ENCODE peak calls at places on chromosome 22, in six cellular contexts. One of them, this sample, is unnamed.

GRCh38 chr22:20937031-20937793 is 20.0 kb downstream of the CRKL start:
- ATAC-seq in HepG2: peak; percentile 70
- ATAC-seq in GM12878: peak; percentile 52
- ATAC-seq in A549: no peak
- ATAC-seq in K562: peak; percentile 52
- ATAC-seq in upper lobe of left lung: peak; percentile 71
- ATAC-seq in this sample: no peak

GRCh38 chr22:24976442-24977218 is 24.1 kb downstream of the KIAA1671 start:
- ATAC-seq in GM12878: no peak
- ATAC-seq in K562: no peak
- ATAC-seq in A549: no peak
- ATAC-seq in upper lobe of left lung: peak; percentile 7
- ATAC-seq in HepG2: no peak
- ATAC-seq in this sample: no peak

GRCh38 chr22:37419370-37419915 is 7.8 kb downstream of the ELFN2 start:
- ATAC-seq in HepG2: no peak
- ATAC-seq in GM12878: no peak
- ATAC-seq in upper lobe of left lung: no peak
- ATAC-seq in K562: no peak
- ATAC-seq in A549: no peak
- ATAC-seq in this sample: no peak

GRCh38 chr22:29336751-29337490 is 21.4 kb upstream of the RASL10A start:
- ATAC-seq in GM12878: no peak
- ATAC-seq in A549: no peak
- ATAC-seq in upper lobe of left lung: peak; percentile 9
- ATAC-seq in K562: no peak
- ATAC-seq in HepG2: no peak
- ATAC-seq in this sample: no peak

GRCh38 chr22:17727244-17727892 is 46.9 kb downstream of the BID start:
- ATAC-seq in A549: no peak
- ATAC-seq in upper lobe of left lung: no peak
- ATAC-seq in GM12878: no peak
- ATAC-seq in K562: no peak
- ATAC-seq in HepG2: no peak
- ATAC-seq in this sample: no peak

GRCh38 chr22:35894937-35895708 is 133.5 kb downstream of the RBFOX2 start:
- ATAC-seq in GM12878: no peak
- ATAC-seq in upper lobe of left lung: peak; percentile 91
- ATAC-seq in HepG2: no peak
- ATAC-seq in A549: peak; percentile 83
- ATAC-seq in K562: no peak
- ATAC-seq in this sample: peak; percentile 91

GRCh38 chr22:21457023-21457787 is 10.0 kb upstream of the TMEM191C start:
- ATAC-seq in A549: peak; percentile 96
- ATAC-seq in GM12878: no peak
- ATAC-seq in K562: peak; percentile 59
- ATAC-seq in upper lobe of left lung: peak; percentile 17
- ATAC-seq in HepG2: peak; percentile 83
- ATAC-seq in this sample: no peak

GRCh38 chr22:45919504-45920286 is 57.3 kb downstream of the WNT7B start:
- ATAC-seq in A549: peak; percentile 45
- ATAC-seq in HepG2: no peak
- ATAC-seq in GM12878: no peak
- ATAC-seq in K562: no peak
- ATAC-seq in upper lobe of left lung: peak; percentile 38
- ATAC-seq in this sample: no peak

GRCh38 chr22:45565973-45566372 is 63.3 kb downstream of the FBLN1 start:
- ATAC-seq in HepG2: no peak
- ATAC-seq in K562: no peak
- ATAC-seq in GM12878: no peak
- ATAC-seq in upper lobe of left lung: no peak
- ATAC-seq in A549: no peak
- ATAC-seq in this sample: no peak

GRCh38 chr22:30178180-30179126 is 68.1 kb downstream of the LIF start:
- ATAC-seq in K562: no peak
- ATAC-seq in A549: no peak
- ATAC-seq in GM12878: no peak
- ATAC-seq in upper lobe of left lung: no peak
- ATAC-seq in HepG2: no peak
- ATAC-seq in this sample: no peak

GRCh38 chr22:47014946-47015345 is 252.5 kb downstream of the TBC1D22A start:
- ATAC-seq in HepG2: no peak
- ATAC-seq in GM12878: no peak
- ATAC-seq in A549: no peak
- ATAC-seq in K562: no peak
- ATAC-seq in upper lobe of left lung: no peak
- ATAC-seq in this sample: no peak

GRCh38 chr22:40202225-40202944 is 24.7 kb downstream of the TNRC6B start:
- ATAC-seq in upper lobe of left lung: no peak
- ATAC-seq in GM12878: peak; percentile 22
- ATAC-seq in HepG2: no peak
- ATAC-seq in K562: peak; percentile 88
- ATAC-seq in A549: no peak
- ATAC-seq in this sample: no peak

GRCh38 chr22:50171319-50171964 is 911 bp downstream of the PANX2 start:
- ATAC-seq in A549: no peak
- ATAC-seq in HepG2: peak; percentile 37
- ATAC-seq in upper lobe of left lung: no peak
- ATAC-seq in GM12878: no peak
- ATAC-seq in K562: no peak
- ATAC-seq in this sample: no peak

GRCh38 chr22:45554040-45554406 is 51.3 kb downstream of the FBLN1 start:
- ATAC-seq in GM12878: no peak
- ATAC-seq in K562: peak; percentile 64
- ATAC-seq in upper lobe of left lung: no peak
- ATAC-seq in A549: peak; percentile 8
- ATAC-seq in HepG2: no peak
- ATAC-seq in this sample: no peak

GRCh38 chr22:49847751-49848689 is 5.6 kb upstream of the ZBED4 start:
- ATAC-seq in HepG2: peak; percentile 35
- ATAC-seq in GM12878: no peak
- ATAC-seq in A549: no peak
- ATAC-seq in upper lobe of left lung: peak; percentile 51
- ATAC-seq in K562: no peak
- ATAC-seq in this sample: no peak

GRCh38 chr22:39091136-39092081 is 5.6 kb upstream of the APOBEC3H start:
- ATAC-seq in A549: no peak
- ATAC-seq in HepG2: no peak
- ATAC-seq in GM12878: peak; percentile 5
- ATAC-seq in K562: no peak
- ATAC-seq in upper lobe of left lung: no peak
- ATAC-seq in this sample: no peak

GRCh38 chr22:41332217-41332616 is 30.9 kb downstream of the ZC3H7B start:
- ATAC-seq in A549: no peak
- ATAC-seq in K562: no peak
- ATAC-seq in GM12878: no peak
- ATAC-seq in upper lobe of left lung: no peak
- ATAC-seq in HepG2: no peak
- ATAC-seq in this sample: no peak

GRCh38 chr22:30601464-30601863 is 5.5 kb upstream of the TCN2 start:
- ATAC-seq in K562: no peak
- ATAC-seq in GM12878: no peak
- ATAC-seq in HepG2: no peak
- ATAC-seq in upper lobe of left lung: no peak
- ATAC-seq in A549: no peak
- ATAC-seq in this sample: no peak

GRCh38 chr22:46984751-46985506 is 222.5 kb downstream of the TBC1D22A start:
- ATAC-seq in upper lobe of left lung: peak; percentile 35
- ATAC-seq in HepG2: no peak
- ATAC-seq in A549: no peak
- ATAC-seq in K562: no peak
- ATAC-seq in GM12878: no peak
- ATAC-seq in this sample: no peak

GRCh38 chr22:19758896-19759458 is 1.6 kb upstream of the TBX1 start:
- ATAC-seq in GM12878: no peak
- ATAC-seq in HepG2: no peak
- ATAC-seq in A549: no peak
- ATAC-seq in upper lobe of left lung: no peak
- ATAC-seq in K562: no peak
- ATAC-seq in this sample: no peak

GRCh38 chr22:19761022-19761499 is 483 bp downstream of the TBX1 start:
- ATAC-seq in HepG2: no peak
- ATAC-seq in upper lobe of left lung: no peak
- ATAC-seq in K562: no peak
- ATAC-seq in A549: no peak
- ATAC-seq in GM12878: no peak
- ATAC-seq in this sample: no peak

GRCh38 chr22:19759459-19759993 is 1.1 kb upstream of the TBX1 start:
- ATAC-seq in upper lobe of left lung: no peak
- ATAC-seq in GM12878: no peak
- ATAC-seq in HepG2: no peak
- ATAC-seq in A549: no peak
- ATAC-seq in K562: no peak
- ATAC-seq in this sample: no peak

GRCh38 chr22:19760652-19761002 is at the start of gene TBX1:
- ATAC-seq in HepG2: no peak
- ATAC-seq in upper lobe of left lung: no peak
- ATAC-seq in A549: no peak
- ATAC-seq in K562: no peak
- ATAC-seq in GM12878: no peak
- ATAC-seq in this sample: no peak

DNA sequence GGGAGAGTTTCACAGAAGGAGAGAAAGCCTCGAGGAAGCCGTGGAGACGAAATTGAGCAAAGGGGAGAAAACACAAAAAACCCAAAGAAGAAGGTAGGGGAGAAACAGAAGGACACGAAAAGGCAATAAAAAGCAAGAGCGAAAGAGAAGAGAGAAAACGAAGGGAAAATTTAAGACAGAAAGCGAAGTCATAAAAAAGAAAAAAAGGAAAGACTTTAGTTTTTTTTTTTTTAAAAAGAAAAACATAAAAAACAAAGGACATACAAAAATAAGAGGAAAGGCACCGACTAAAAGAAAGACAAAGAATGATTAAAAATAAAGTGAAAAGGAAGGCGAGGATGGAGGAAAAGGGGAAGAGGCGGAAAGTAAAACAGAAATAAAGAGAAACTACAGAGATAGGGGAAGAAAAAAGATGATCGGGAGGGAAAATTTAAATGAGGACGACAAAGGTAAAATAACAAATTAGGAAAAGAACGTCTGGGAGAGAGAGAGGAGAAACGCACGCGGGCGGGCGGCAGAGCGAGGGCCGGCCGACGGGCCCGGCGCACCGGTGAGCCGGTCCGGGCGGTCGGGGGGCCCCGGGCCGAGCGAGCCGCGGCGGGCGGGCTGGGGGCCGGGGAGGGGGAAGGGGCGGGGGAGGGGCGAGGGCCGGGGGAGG is 455 bp upstream of the TBX1 start:
- ATAC-seq in K562: no peak
- ATAC-seq in HepG2: no peak
- ATAC-seq in upper lobe of left lung: no peak
- ATAC-seq in GM12878: no peak
- ATAC-seq in A549: no peak
- ATAC-seq in this sample: no peak
- H3K4me3 ChIP-seq in K562: peak overlapping the region; percentile 5
- H3K4me3 ChIP-seq in HepG2: no peak overlapping the region
- H3K4me3 ChIP-seq in upper lobe of left lung: peak overlapping the region; percentile 15
- H3K4me3 ChIP-seq in GM12878: no peak overlapping the region
- H3K4me3 ChIP-seq in A549: peak overlapping the region; percentile 36
- H3K4me3 ChIP-seq in this sample: peak overlapping the region; percentile 37

GRCh38 chr22:44191036-44191454 is 10.3 kb downstream of the PARVG start:
- ATAC-seq in K562: no peak
- ATAC-seq in A549: no peak
- ATAC-seq in upper lobe of left lung: no peak
- ATAC-seq in GM12878: peak; percentile 81
- ATAC-seq in HepG2: no peak
- ATAC-seq in this sample: no peak
- TF ChIP-seq EP300 in K562: no peak
- TF ChIP-seq EP300 in A549: no peak
- TF ChIP-seq EP300 in upper lobe of left lung: no peak
- TF ChIP-seq EP300 in GM12878: no peak
- TF ChIP-seq EP300 in HepG2: no peak
- TF ChIP-seq EP300 in this sample: no peak

GRCh38 chr22:26476705-26477340 is 6.8 kb downstream of the HPS4 start:
- ATAC-seq in GM12878: no peak
- ATAC-seq in K562: no peak
- ATAC-seq in HepG2: no peak
- ATAC-seq in upper lobe of left lung: no peak
- ATAC-seq in A549: no peak
- ATAC-seq in this sample: no peak
- H3K4me1 ChIP-seq in GM12878: peaks cover 30% of the 10 kb centered on the region
- H3K4me1 ChIP-seq in K562: peaks cover 7% of the 10 kb centered on the region
- H3K4me1 ChIP-seq in HepG2: peaks cover 51% of the 10 kb centered on the region
- H3K4me1 ChIP-seq in upper lobe of left lung: peaks cover 36% of the 10 kb centered on the region
- H3K4me1 ChIP-seq in A549: peaks cover 5% of the 10 kb centered on the region
- H3K4me1 ChIP-seq in this sample: peaks cover 19% of the 10 kb centered on the region

GRCh38 chr22:27124336-27125023 is 467.1 kb downstream of the MIAT start:
- ATAC-seq in upper lobe of left lung: peak; percentile 80
- ATAC-seq in GM12878: no peak
- ATAC-seq in HepG2: no peak
- ATAC-seq in K562: no peak
- ATAC-seq in A549: no peak
- ATAC-seq in this sample: peak; percentile 84
- H3K4me3 ChIP-seq in upper lobe of left lung: no peak overlapping the region
- H3K4me3 ChIP-seq in GM12878: no peak overlapping the region
- H3K4me3 ChIP-seq in HepG2: no peak overlapping the region
- H3K4me3 ChIP-seq in K562: no peak overlapping the region
- H3K4me3 ChIP-seq in A549: no peak overlapping the region
- H3K4me3 ChIP-seq in this sample: no peak overlapping the region

GRCh38 chr22:31943206-31943975 is 944 bp upstream of the YWHAH start:
- ATAC-seq in A549: no peak
- ATAC-seq in HepG2: no peak
- ATAC-seq in GM12878: no peak
- ATAC-seq in K562: no peak
- ATAC-seq in upper lobe of left lung: no peak
- ATAC-seq in this sample: no peak

GRCh38 chr22:31944700-31945477 is 554 bp downstream of the YWHAH start:
- ATAC-seq in HepG2: peak; percentile 30
- ATAC-seq in GM12878: peak; percentile 21
- ATAC-seq in A549: peak; percentile 31
- ATAC-seq in upper lobe of left lung: peak; percentile 60
- ATAC-seq in K562: peak; percentile 67
- ATAC-seq in this sample: peak; percentile 40

GRCh38 chr22:31945971-31946680 is 1.8 kb downstream of the YWHAH start:
- ATAC-seq in A549: no peak
- ATAC-seq in HepG2: no peak
- ATAC-seq in K562: peak; percentile 44
- ATAC-seq in upper lobe of left lung: no peak
- ATAC-seq in GM12878: peak; percentile 8
- ATAC-seq in this sample: no peak

GRCh38 chr22:31945478-31945815 is 1.1 kb downstream of the YWHAH start:
- ATAC-seq in A549: no peak
- ATAC-seq in K562: no peak
- ATAC-seq in upper lobe of left lung: no peak
- ATAC-seq in GM12878: peak; percentile 8
- ATAC-seq in HepG2: no peak
- ATAC-seq in this sample: no peak

GRCh38 chr22:31943976-31944699 is at the start of gene YWHAH:
- ATAC-seq in A549: peak; percentile 85
- ATAC-seq in K562: peak; percentile 82
- ATAC-seq in HepG2: peak; percentile 81
- ATAC-seq in upper lobe of left lung: peak; percentile 95
- ATAC-seq in GM12878: peak; percentile 82
- ATAC-seq in this sample: peak; percentile 95
- TF ChIP-seq EP300 in A549: no peak
- TF ChIP-seq EP300 in K562: peak; percentile 26
- TF ChIP-seq EP300 in HepG2: no peak
- TF ChIP-seq EP300 in upper lobe of left lung: no peak
- TF ChIP-seq EP300 in GM12878: no peak
- TF ChIP-seq EP300 in this sample: no peak

GRCh38 chr22:42693763-42694683 is 26.6 kb downstream of the A4GALT start:
- ATAC-seq in GM12878: no peak
- ATAC-seq in upper lobe of left lung: no peak
- ATAC-seq in K562: no peak
- ATAC-seq in A549: no peak
- ATAC-seq in HepG2: no peak
- ATAC-seq in this sample: no peak
- H3K4me1 ChIP-seq in GM12878: peaks cover 16% of the 10 kb centered on the region
- H3K4me1 ChIP-seq in upper lobe of left lung: peaks cover 13% of the 10 kb centered on the region
- H3K4me1 ChIP-seq in K562: peaks cover 20% of the 10 kb centered on the region
- H3K4me1 ChIP-seq in A549: peaks cover 23% of the 10 kb centered on the region
- H3K4me1 ChIP-seq in HepG2: peaks cover 26% of the 10 kb centered on the region
- H3K4me1 ChIP-seq in this sample: peaks cover 98% of the 10 kb centered on the region

GRCh38 chr22:44088976-44089570 is 65.0 kb downstream of the PARVB start:
- ATAC-seq in K562: no peak
- ATAC-seq in upper lobe of left lung: no peak
- ATAC-seq in A549: no peak
- ATAC-seq in GM12878: no peak
- ATAC-seq in HepG2: no peak
- ATAC-seq in this sample: no peak
- H3K4me3 ChIP-seq in K562: no peak overlapping the region
- H3K4me3 ChIP-seq in upper lobe of left lung: no peak overlapping the region
- H3K4me3 ChIP-seq in A549: no peak overlapping the region
- H3K4me3 ChIP-seq in GM12878: no peak overlapping the region
- H3K4me3 ChIP-seq in HepG2: no peak overlapping the region
- H3K4me3 ChIP-seq in this sample: no peak overlapping the region